ENCODE peak calls at places on chromosomes 7 and 10, in six cellular contexts. N, A, V, E, K and Z are unnamed samples.

GRCh38 chr10:33204049-33204448 is 130.4 kb downstream of the NRP1 start:
- DNase-seq in A (no peak), V (no peak), E (no peak), N (no peak), K (no peak), Z (no peak)

GRCh38 chr7:131249003-131249402 is 78.7 kb upstream of the MKLN1 start:
- DNase-seq in A (peak; percentile 43), V (peak; percentile 95), E (peak; percentile 75), N (peak; percentile 94), K (no peak), Z (peak; percentile 33)

GRCh38 chr7:105487559-105488218 is 34.4 kb downstream of the PUS7 start:
- DNase-seq in A (no peak), K (peak; percentile 9), V (peak; percentile 80), N (peak; percentile 81), E (no peak), Z (no peak)

GRCh38 chr10:29590598-29591415 is 44.0 kb downstream of the SVIL start:
- DNase-seq in A (no peak), N (peak; percentile 35), E (no peak), K (peak; percentile 39), V (peak; percentile 81), Z (no peak)

GRCh38 chr10:129771576-129772471 is 192.2 kb downstream of the EBF3 start:
- DNase-seq in E (peak; percentile 46), A (peak; percentile 10), V (no peak), N (peak; percentile 65), K (no peak), Z (no peak)

GRCh38 chr10:48993627-48994026 is 54.0 kb upstream of the LRRC18 start:
- DNase-seq in V (no peak), E (no peak), A (no peak), N (no peak), K (no peak), Z (no peak)

GRCh38 chr7:107644704-107645083 is 15.9 kb upstream of the SLC26A4 start:
- DNase-seq in V (peak; percentile 66), E (no peak), K (no peak), N (no peak), A (no peak), Z (no peak)

GRCh38 chr10:97961979-97962378 is 68.4 kb downstream of the CRTAC1 start:
- DNase-seq in K (no peak), A (no peak), E (no peak), N (no peak), V (no peak), Z (no peak)

GRCh38 chr7:75981450-75982305 is 12.7 kb downstream of the TMEM120A start:
- DNase-seq in V (no peak), N (peak; percentile 76), A (no peak), E (peak; percentile 76), K (no peak), Z (no peak)

GRCh38 chr7:45160374-45160773 is 2.8 kb downstream of the RAMP3 start:
- DNase-seq in E (peak; percentile 37), A (no peak), N (no peak), K (no peak), V (no peak), Z (no peak)

GRCh38 chr10:100372415-100373297 is 25.6 kb downstream of the SCD start:
- DNase-seq in E (no peak), N (no peak), A (no peak), K (no peak), V (no peak), Z (no peak)

GRCh38 chr7:37390149-37390548 is 58.5 kb downstream of the ELMO1 start:
- DNase-seq in K (peak; percentile 29), N (no peak), A (no peak), V (no peak), E (no peak), Z (no peak)

GRCh38 chr10:109956454-109957091 is 33.3 kb upstream of the XPNPEP1 start:
- DNase-seq in V (peak; percentile 57), K (peak; percentile 55), E (no peak), N (peak; percentile 80), A (no peak), Z (no peak)

GRCh38 chr10:78821052-78821451 is 247.7 kb upstream of the ZMIZ1 start:
- DNase-seq in A (no peak), E (no peak), N (no peak), V (no peak), K (no peak), Z (no peak)

GRCh38 chr7:130995252-130996081 is 261.5 kb upstream of the KLF14 start:
- DNase-seq in E (no peak), K (no peak), N (no peak), A (no peak), V (no peak), Z (no peak)

DNA sequence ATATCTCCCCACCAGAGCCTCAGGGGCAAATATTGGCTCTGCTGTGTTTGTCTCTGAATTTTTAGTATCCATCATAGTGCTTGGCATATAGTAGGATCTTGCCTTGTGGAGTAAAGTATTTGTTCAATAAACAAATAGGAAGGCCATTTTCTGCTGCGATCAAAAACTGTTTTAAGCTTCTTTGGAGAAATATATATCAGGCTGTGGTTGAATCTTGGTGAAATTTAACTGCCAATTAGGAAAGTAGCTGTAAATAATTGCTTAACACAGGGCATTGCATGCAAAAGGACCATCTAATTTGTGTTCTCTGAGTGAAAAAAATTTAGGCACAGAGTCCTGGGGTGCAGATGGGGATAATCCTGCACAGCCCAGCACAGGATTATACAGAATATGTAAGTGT is 15.1 kb downstream of the VCL start:
- DNase-seq in A (no peak), N (no peak), E (no peak), K (no peak), V (no peak), Z (no peak)
- H3K4me1 ChIP-seq in A (peaks cover 27% of the 10 kb centered on the region), N (peaks cover 50% of the 10 kb centered on the region), E (peaks cover 6% of the 10 kb centered on the region), K (peaks cover 18% of the 10 kb centered on the region), V (peaks cover 8% of the 10 kb centered on the region), Z (peaks cover 78% of the 10 kb centered on the region)

DNA sequence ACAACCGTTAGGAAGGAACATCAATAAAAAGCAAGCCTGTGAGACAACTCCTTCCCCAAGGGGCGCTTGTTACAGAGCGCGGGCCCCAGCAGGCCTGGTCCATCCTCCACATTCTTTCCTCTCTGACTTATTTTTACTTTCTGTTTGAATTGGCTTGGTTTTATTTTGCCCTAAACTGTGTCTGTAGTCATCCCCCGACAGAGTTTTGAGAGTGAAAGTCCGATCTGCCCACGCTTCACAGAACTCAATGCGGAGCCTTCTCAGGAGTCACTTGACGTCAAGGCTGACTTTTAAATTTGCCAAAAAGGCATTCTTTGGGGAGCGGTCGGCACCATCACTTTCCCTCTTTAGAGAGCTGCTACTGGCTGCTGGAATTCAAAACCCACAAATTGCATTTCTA is 150.1 kb upstream of the KLF6 start:
- DNase-seq in E (no peak), V (peak; percentile 86), N (peak; percentile 98), K (no peak), A (peak; percentile 56), Z (no peak)
- TF ChIP-seq CTCF in E (no peak), V (peak; percentile 19), N (peak; percentile 26), K (no peak), A (no peak), Z (no peak)

DNA sequence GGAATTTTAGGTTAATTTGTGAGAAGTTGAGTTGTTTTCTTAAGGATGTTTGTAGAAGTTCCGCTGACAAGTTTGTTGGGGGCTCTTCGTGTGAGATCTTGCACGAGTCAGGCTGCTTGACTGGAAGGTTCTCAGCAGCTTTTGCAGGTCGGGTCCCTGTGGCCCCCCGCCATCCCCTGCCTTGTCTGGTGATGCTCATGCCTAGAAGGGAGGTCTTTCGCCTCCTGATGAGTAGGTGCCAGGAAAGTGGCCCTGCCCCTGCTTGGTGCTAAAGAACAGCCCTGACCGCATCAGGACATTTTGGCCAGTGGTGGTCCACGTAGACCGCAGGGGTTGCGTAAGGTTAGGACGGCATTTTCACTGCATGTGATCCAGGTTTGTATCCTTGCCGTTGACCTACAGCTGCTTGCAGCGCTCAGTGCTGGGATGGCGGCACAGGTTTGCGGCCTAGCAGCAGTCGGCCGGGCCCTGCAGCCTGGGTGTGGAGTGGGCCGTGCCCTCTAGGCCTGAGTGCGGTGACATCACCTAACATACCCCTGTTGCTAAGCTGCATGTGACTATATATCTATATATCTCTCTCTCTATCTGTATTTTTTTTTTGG is 62.4 kb downstream of the DNAJB6 start:
- DNase-seq in E (peak; percentile 63), V (no peak), K (no peak), A (no peak), N (no peak), Z (no peak)
- H3K4me1 ChIP-seq in E (peaks cover 8% of the 10 kb centered on the region), V (peaks cover 18% of the 10 kb centered on the region), K (peaks cover 3% of the 10 kb centered on the region), A (peaks cover 18% of the 10 kb centered on the region), N (peaks cover 12% of the 10 kb centered on the region), Z (peaks cover 80% of the 10 kb centered on the region)

GRCh38 chr7:11456574-11456973 is 375.4 kb downstream of the THSD7A start:
- DNase-seq in V (no peak), A (no peak), K (no peak), E (no peak), N (no peak), Z (no peak)

GRCh38 chr7:11452491-11452890 is 379.5 kb downstream of the THSD7A start:
- DNase-seq in V (no peak), E (no peak), K (no peak), N (no peak), A (no peak), Z (no peak)

GRCh38 chr7:11458736-11459483 is 373.1 kb downstream of the THSD7A start:
- DNase-seq in K (no peak), E (no peak), A (no peak), N (peak; percentile 1), V (peak; percentile 93), Z (no peak)

GRCh38 chr7:11461999-11462398 is 370.0 kb downstream of the THSD7A start:
- DNase-seq in N (no peak), E (peak; percentile 28), A (no peak), K (no peak), V (no peak), Z (no peak)

DNA sequence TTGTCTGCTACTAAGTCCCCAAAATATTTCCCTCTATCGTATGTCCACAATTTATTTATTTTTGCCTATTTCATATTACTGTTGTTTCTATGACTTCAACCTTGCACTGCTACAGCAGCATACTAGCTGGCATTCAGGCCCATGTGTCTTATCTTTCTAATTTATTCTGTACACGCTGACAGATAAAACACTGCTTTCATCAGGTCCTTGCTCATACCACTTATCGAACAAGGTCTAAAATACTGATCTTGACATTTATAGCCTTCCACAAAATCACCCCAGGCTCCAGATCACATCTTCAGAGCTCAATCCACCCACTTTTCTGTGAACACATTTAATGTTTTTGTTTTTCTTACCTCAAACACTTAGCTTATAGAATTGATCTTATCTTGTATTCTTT is 374.6 kb downstream of the THSD7A start:
- DNase-seq in A (no peak), E (no peak), K (no peak), V (no peak), N (no peak), Z (no peak)
- TF ChIP-seq CTCF in A (no peak), E (no peak), K (no peak), V (no peak), N (no peak), Z (no peak)

GRCh38 chr10:44962870-44963738 is 3.5 kb downstream of the RASSF4 start:
- DNase-seq in K (peak; percentile 76), N (peak; percentile 5), A (peak; percentile 33), E (peak; percentile 71), V (no peak), Z (no peak)
- H3K4me1 ChIP-seq in K (peaks cover 50% of the 10 kb centered on the region), N (peaks cover 37% of the 10 kb centered on the region), A (peaks cover 50% of the 10 kb centered on the region), E (peaks cover 73% of the 10 kb centered on the region), V (peaks cover 73% of the 10 kb centered on the region), Z (peaks cover 96% of the 10 kb centered on the region)